ENCODE peak calls at places on chromosome 12, in six cellular contexts. W is GM23248; C is lower leg skin; E is pancreas; J is neuronal stem cell; V is activated naive CD4-positive, alpha-beta T cell. X is an unnamed sample.

GRCh38 chr12:47094804-47095203 is 15.0 kb upstream of the AMIGO2 start:
- DNase-seq in J (no peak), W (no peak), C (no peak), E (no peak), V (no peak), X (no peak)

GRCh38 chr12:65269603-65270002 is 8.9 kb upstream of the MSRB3 start:
- DNase-seq in W (peak; percentile 37), V (no peak), E (no peak), J (no peak), C (no peak), X (no peak)

GRCh38 chr12:47077206-47078085 is 2.0 kb upstream of the PCED1B start:
- DNase-seq in V (no peak), C (no peak), J (no peak), W (no peak), E (no peak), X (no peak)

GRCh38 chr12:12606793-12607589 is 4.7 kb upstream of the CREBL2 start:
- DNase-seq in V (no peak), J (no peak), W (peak; percentile 65), E (no peak), C (no peak), X (no peak)

GRCh38 chr12:42086021-42086420 is 58.7 kb downstream of the GXYLT1 start:
- DNase-seq in J (no peak), C (no peak), E (no peak), W (peak; percentile 17), V (no peak), X (no peak)

GRCh38 chr12:26633591-26634210 is 199.3 kb downstream of the ITPR2 start:
- DNase-seq in E (no peak), W (peak; percentile 78), J (no peak), C (no peak), V (no peak), X (no peak)

GRCh38 chr12:73731658-73732057 is 806.0 kb upstream of the ATXN7L3B start:
- DNase-seq in J (no peak), W (no peak), E (no peak), V (no peak), C (no peak), X (no peak)

GRCh38 chr12:128356547-128356946 is 89.6 kb downstream of the TMEM132C start:
- DNase-seq in C (no peak), V (no peak), J (no peak), E (no peak), W (no peak), X (no peak)

GRCh38 chr12:128513831-128514230 is 246.9 kb downstream of the TMEM132C start:
- DNase-seq in W (no peak), V (no peak), E (no peak), C (no peak), J (no peak), X (no peak)

GRCh38 chr12:100845095-100845494 is 50.5 kb downstream of the ANO4 start:
- DNase-seq in C (no peak), W (peak; percentile 27), J (no peak), E (no peak), V (no peak), X (no peak)

GRCh38 chr12:291153-291723 is 28.6 kb upstream of the SLC6A13 start:
- DNase-seq in J (no peak), E (no peak), C (no peak), V (no peak), W (no peak), X (no peak)

GRCh38 chr12:96719671-96720362 is 187.2 kb upstream of the NEDD1 start:
- DNase-seq in V (no peak), C (no peak), E (peak; percentile 4), W (peak; percentile 47), J (no peak), X (no peak)

GRCh38 chr12:31362115-31362758 is 36.3 kb upstream of the SINHCAF start:
- DNase-seq in C (no peak), J (peak; percentile 33), V (no peak), E (no peak), W (no peak), X (no peak)

GRCh38 chr12:29921307-29921706 is 137.6 kb upstream of the TMTC1 start:
- DNase-seq in V (no peak), J (no peak), E (no peak), W (peak; percentile 16), C (no peak), X (no peak)

GRCh38 chr12:12685305-12685704 is 10.7 kb downstream of the GPR19 start:
- DNase-seq in W (no peak), C (no peak), J (peak; percentile 88), V (no peak), E (no peak), X (no peak)

GRCh38 chr12:93884794-93885460 is 207.8 kb downstream of the CRADD start:
- DNase-seq in E (no peak), J (no peak), V (no peak), C (no peak), W (peak; percentile 23), X (no peak)

GRCh38 chr12:130788515-130788914 is 50.5 kb downstream of the STX2 start:
- DNase-seq in W (no peak), E (no peak), C (no peak), V (no peak), J (no peak), X (no peak)

GRCh38 chr12:132638541-132639408 is 20.2 kb downstream of the P2RX2 start:
- DNase-seq in E (no peak), W (peak; percentile 77), V (no peak), C (no peak), J (no peak), X (no peak)

GRCh38 chr12:25500651-25501050 is 52.4 kb downstream of the LMNTD1 start:
- DNase-seq in E (no peak), C (no peak), W (peak; percentile 73), J (no peak), V (no peak), X (no peak)

GRCh38 chr12:15049456-15050153 is 76.8 kb downstream of the PDE6H start:
- DNase-seq in W (no peak), V (no peak), J (no peak), E (no peak), C (no peak), X (no peak)

GRCh38 chr12:62846506-62846905 is 88.4 kb downstream of the PPM1H start:
- DNase-seq in C (no peak), W (no peak), J (no peak), V (no peak), E (no peak), X (no peak)

GRCh38 chr12:108033091-108033490 is 96.0 kb upstream of the WSCD2 start:
- DNase-seq in J (peak; percentile 64), V (no peak), C (no peak), E (no peak), W (no peak), X (no peak)

GRCh38 chr12:69024413-69024812 is 91.4 kb upstream of the CPM start:
- DNase-seq in W (peak; percentile 96), J (no peak), C (peak; percentile 83), E (peak; percentile 53), V (no peak), X (no peak)

GRCh38 chr12:75981773-75982564 is 49.6 kb downstream of the PHLDA1 start:
- DNase-seq in J (no peak), W (no peak), V (no peak), E (no peak), C (no peak), X (no peak)

GRCh38 chr12:73815072-73815660 is 722.5 kb upstream of the ATXN7L3B start:
- DNase-seq in V (no peak), E (no peak), W (no peak), J (no peak), C (no peak), X (no peak)

GRCh38 chr12:72747460-72747859 is 475.3 kb downstream of the TRHDE start:
- DNase-seq in W (no peak), C (no peak), V (no peak), J (no peak), E (no peak), X (no peak)

GRCh38 chr12:113612076-113612728 is 140.5 kb upstream of the LHX5 start:
- DNase-seq in V (no peak), C (no peak), E (no peak), W (no peak), J (no peak), X (no peak)

GRCh38 chr12:14408208-14408607 is 42.7 kb downstream of the ATF7IP start:
- DNase-seq in J (no peak), V (no peak), W (peak; percentile 48), C (no peak), E (no peak), X (no peak)

GRCh38 chr12:74906224-74906623 is 303.4 kb downstream of the KCNC2 start:
- DNase-seq in W (peak; percentile 5), E (no peak), V (no peak), J (no peak), C (no peak), X (no peak)

GRCh38 chr12:66365718-66366485 is 63.6 kb downstream of the HELB start:
- DNase-seq in C (no peak), J (no peak), V (no peak), E (no peak), W (peak; percentile 27), X (no peak)

GRCh38 chr12:22380029-22380428 is 45.5 kb upstream of the ST8SIA1 start:
- DNase-seq in E (no peak), J (no peak), V (no peak), W (no peak), C (no peak), X (no peak)

GRCh38 chr12:84033162-84033561 is 879.4 kb downstream of the SLC6A15 start:
- DNase-seq in C (no peak), V (no peak), J (no peak), E (no peak), W (no peak), X (no peak)

GRCh38 chr12:106328735-106329134 is 26.2 kb downstream of the TCP11L2 start:
- DNase-seq in E (no peak), C (no peak), W (no peak), V (no peak), J (no peak), X (no peak)

GRCh38 chr12:52155048-52155868 is 36.6 kb downstream of the KRT80 start:
- DNase-seq in C (peak; percentile 66), J (no peak), E (no peak), V (no peak), W (peak; percentile 68), X (peak; percentile 41)

GRCh38 chr12:39866135-39866534 is 239.7 kb downstream of the SLC2A13 start:
- DNase-seq in E (no peak), W (no peak), J (no peak), C (no peak), V (no peak), X (no peak)

GRCh38 chr12:76030378-76031080 is 1.0 kb downstream of the PHLDA1 start:
- DNase-seq in J (no peak), C (no peak), E (peak; percentile 29), V (peak; percentile 30), W (peak; percentile 72), X (peak; percentile 42)

GRCh38 chr12:6265038-6265405 is 45.5 kb upstream of the PLEKHG6 start:
- DNase-seq in C (no peak), V (no peak), J (no peak), E (no peak), W (no peak), X (no peak)

GRCh38 chr12:112190626-112191025 is 65.3 kb downstream of the TRAFD1 start:
- DNase-seq in W (no peak), C (no peak), E (no peak), V (no peak), J (no peak), X (no peak)

GRCh38 chr12:24596768-24597388 is 352.0 kb downstream of the BCAT1 start:
- DNase-seq in J (peak; percentile 15), V (no peak), C (no peak), E (no peak), W (peak; percentile 46), X (no peak)

GRCh38 chr12:118714051-118714460 is 267.3 kb upstream of the SRRM4 start:
- DNase-seq in E (peak; percentile 3), V (no peak), C (no peak), J (peak; percentile 54), W (peak; percentile 29), X (no peak)